ENCODE peak calls at places on chromosomes 12 and 14, in six cellular contexts. M is adrenal gland; V is CD14-positive monocyte; Q is HL-60; U is stimulated activated CD4-positive, alpha-beta T cell treated with anti-CD3 and anti-CD28 coated beads, Interleukin-15, amount 100 ng/mL, for 1 hour; F is GM12865. W is an unnamed sample.

GRCh38 chr12:99479149-99479548 is 168.4 kb upstream of the GARIN6 start:
- DNase-seq in M (no peak), V (no peak), Q (no peak), U (no peak), F (no peak), W (no peak)

GRCh38 chr14:98236314-98236713 is 1035.7 kb downstream of the BCL11B start:
- DNase-seq in M (no peak), V (no peak), Q (no peak), U (no peak), F (peak; percentile 73), W (no peak)

GRCh38 chr14:61640834-61641170 is 54.5 kb upstream of the HIF1A start:
- DNase-seq in M (no peak), V (no peak), Q (no peak), U (no peak), F (no peak), W (no peak)

GRCh38 chr12:42691991-42692557 is 102.5 kb upstream of the PRICKLE1 start:
- DNase-seq in M (peak; percentile 13), V (no peak), Q (no peak), U (no peak), F (no peak), W (no peak)

GRCh38 chr12:127655691-127656090 is 611.3 kb upstream of the TMEM132C start:
- DNase-seq in M (no peak), V (no peak), Q (no peak), U (no peak), F (no peak), W (no peak)

GRCh38 chr12:108123382-108123781 is 5.7 kb upstream of the WSCD2 start:
- DNase-seq in M (no peak), V (no peak), Q (no peak), U (no peak), F (no peak), W (no peak)

GRCh38 chr14:71108398-71109114 is 201.3 kb downstream of the PCNX1 start:
- DNase-seq in M (no peak), V (no peak), Q (no peak), U (no peak), F (no peak), W (no peak)

GRCh38 chr14:55398679-55399078 is 13.0 kb downstream of the ATG14 start:
- DNase-seq in M (peak; percentile 78), V (no peak), Q (no peak), U (no peak), F (no peak), W (no peak)

GRCh38 chr14:33432407-33433023 is 493.8 kb downstream of the NPAS3 start:
- DNase-seq in M (peak; percentile 48), V (no peak), Q (no peak), U (no peak), F (no peak), W (no peak)

GRCh38 chr12:109736552-109737108 is 23.0 kb downstream of the FAM222A start:
- DNase-seq in M (peak; percentile 45), V (peak; percentile 48), Q (no peak), U (no peak), F (no peak), W (no peak)

GRCh38 chr14:68874746-68875155 is 81.9 kb upstream of the ZFP36L1 start:
- DNase-seq in M (no peak), V (no peak), Q (no peak), U (no peak), F (no peak), W (no peak)

GRCh38 chr12:31600252-31600651 is 9.3 kb upstream of the DENND5B start:
- DNase-seq in M (no peak), V (no peak), Q (peak; percentile 29), U (no peak), F (peak; percentile 47), W (no peak)